ENCODE peak calls at places on chromosome 12, in ten cellular contexts. Y, M, F, K, B, G, A, E, Z and R are unnamed samples.

GRCh38 chr12:132419612-132420237 is 70.2 kb upstream of the FBRSL1 start:
- DNase-seq in Y (no peak), M (no peak), F (no peak), K (no peak), B (no peak), G (no peak), A (no peak), E (no peak), Z (no peak), R (no peak)

GRCh38 chr12:65472079-65472478 is 193.6 kb downstream of the MSRB3 start:
- DNase-seq in Y (no peak), M (no peak), F (no peak), K (no peak), B (no peak), G (no peak), A (no peak), E (no peak), Z (no peak), R (no peak)

GRCh38 chr12:55842681-55843429 is at the start of gene MMP19:
- DNase-seq in Y (peak), M (no peak), F (no peak), K (no peak), B (no peak), G (peak), A (no peak), E (no peak), Z (peak), R (no peak)

GRCh38 chr12:113899844-113900471 is 66.2 kb downstream of the RBM19 start:
- DNase-seq in Y (no peak), M (no peak), F (peak), K (no peak), B (no peak), G (no peak), A (no peak), E (no peak), Z (no peak), R (no peak)

GRCh38 chr12:106506691-106507090 is 76.1 kb upstream of the RFX4 start:
- DNase-seq in Y (no peak), M (no peak), F (no peak), K (no peak), B (no peak), G (no peak), A (no peak), E (no peak), Z (no peak), R (no peak)

GRCh38 chr12:78245111-78245510 is 414.4 kb downstream of the NAV3 start:
- DNase-seq in Y (no peak), M (no peak), F (no peak), K (no peak), B (no peak), G (no peak), A (no peak), E (no peak), Z (no peak), R (no peak)

GRCh38 chr12:22687677-22688076 is 62.7 kb downstream of the ETNK1 start:
- DNase-seq in Y (peak), M (no peak), F (no peak), K (no peak), B (no peak), G (no peak), A (no peak), E (peak), Z (no peak), R (no peak)

GRCh38 chr12:132029503-132030300 is 80.0 kb downstream of the EP400 start:
- DNase-seq in Y (no peak), M (no peak), F (no peak), K (no peak), B (no peak), G (no peak), A (no peak), E (no peak), Z (no peak), R (no peak)

GRCh38 chr12:57263096-57263495 is 12.1 kb upstream of the STAC3 start:
- DNase-seq in Y (no peak), M (no peak), F (no peak), K (no peak), B (no peak), G (no peak), A (no peak), E (no peak), Z (no peak), R (no peak)

GRCh38 chr12:93778306-93778705 is 101.1 kb downstream of the CRADD start:
- DNase-seq in Y (peak), M (no peak), F (peak), K (no peak), B (peak), G (peak), A (peak), E (no peak), Z (no peak), R (no peak)

GRCh38 chr12:69701821-69702220 is 2.7 kb upstream of the BEST3 start:
- DNase-seq in Y (no peak), M (no peak), F (no peak), K (no peak), B (no peak), G (no peak), A (no peak), E (no peak), Z (no peak), R (no peak)

DNA sequence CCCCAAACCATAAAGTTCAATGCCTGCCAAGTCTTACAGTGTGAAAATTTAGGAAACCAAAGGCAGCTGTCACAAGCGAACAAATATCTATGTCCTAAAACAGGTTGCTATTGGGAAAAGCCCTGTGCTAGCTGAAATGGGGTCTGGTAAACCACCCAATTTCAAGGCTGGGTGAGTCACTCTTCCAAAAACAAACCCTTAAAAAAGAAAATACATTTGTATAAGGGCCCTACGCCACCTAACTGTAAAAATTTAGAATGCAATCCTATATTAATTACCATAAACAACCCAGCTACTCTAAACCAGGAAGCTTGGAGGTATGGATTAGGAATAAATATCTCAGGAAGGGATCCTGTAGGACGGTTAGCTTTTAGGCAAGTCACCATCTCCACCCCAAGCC is 32.1 kb downstream of the PRMT8 start:
- DNase-seq in Y (no peak), M (no peak), F (no peak), K (no peak), B (no peak), G (no peak), A (no peak), E (no peak), Z (no peak), R (no peak)
- TF ChIP-seq CTCF in Y (no peak), M (no peak), F (no peak), K (no peak), B (no peak), G (no peak), A (no peak), E (no peak), Z (no peak), R (no peak)

GRCh38 chr12:14239935-14240872 is 125.3 kb upstream of the ATF7IP start:
- DNase-seq in Y (no peak), M (no peak), F (peak), K (peak), B (no peak), G (peak), A (peak), E (peak), Z (no peak), R (no peak)

GRCh38 chr12:14243941-14244340 is 121.5 kb upstream of the ATF7IP start:
- DNase-seq in Y (no peak), M (no peak), F (no peak), K (no peak), B (no peak), G (no peak), A (no peak), E (no peak), Z (no peak), R (no peak)

GRCh38 chr12:14240873-14241220 is 124.6 kb upstream of the ATF7IP start:
- DNase-seq in Y (no peak), M (no peak), F (no peak), K (no peak), B (no peak), G (no peak), A (no peak), E (no peak), Z (no peak), R (no peak)

GRCh38 chr12:14238224-14238792 is 127.2 kb upstream of the ATF7IP start:
- DNase-seq in Y (peak), M (no peak), F (no peak), K (no peak), B (no peak), G (peak), A (no peak), E (no peak), Z (no peak), R (no peak)

DNA sequence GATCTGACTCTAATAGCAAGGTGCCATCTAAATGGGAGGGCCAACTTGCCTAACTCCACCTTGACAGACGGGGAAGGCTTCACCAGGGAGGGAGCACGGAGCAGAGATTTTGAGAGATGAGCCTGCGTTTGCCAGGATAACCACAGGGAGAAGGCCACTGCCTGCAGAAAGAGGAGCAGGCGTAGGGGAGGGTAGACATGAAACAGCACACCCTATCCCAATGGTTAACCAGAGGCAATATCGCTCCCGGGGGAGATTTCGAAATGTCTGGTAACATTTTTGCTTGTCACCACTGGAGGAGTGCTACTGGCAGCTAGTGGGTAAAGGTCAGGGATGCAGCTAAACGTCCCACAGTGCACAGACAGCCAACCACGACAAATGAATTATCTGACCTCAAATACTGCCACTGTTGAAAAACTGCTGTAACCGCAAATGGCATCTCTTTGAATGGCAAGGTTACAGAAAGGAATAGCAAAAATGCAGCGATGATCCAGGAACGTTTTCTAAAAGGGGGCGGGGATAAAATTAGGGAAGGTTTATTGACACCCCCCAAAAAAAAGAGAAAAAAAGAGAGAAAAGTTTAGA is 126.0 kb upstream of the ATF7IP start:
- DNase-seq in Y (peak), M (no peak), F (peak), K (peak), B (peak), G (peak), A (peak), E (peak), Z (no peak), R (no peak)
- TF ChIP-seq CTCF in Y (no peak), M (no peak), F (peak), K (no peak), B (peak), G (no peak), A (no peak), E (peak), Z (no peak), R (no peak)

DNA sequence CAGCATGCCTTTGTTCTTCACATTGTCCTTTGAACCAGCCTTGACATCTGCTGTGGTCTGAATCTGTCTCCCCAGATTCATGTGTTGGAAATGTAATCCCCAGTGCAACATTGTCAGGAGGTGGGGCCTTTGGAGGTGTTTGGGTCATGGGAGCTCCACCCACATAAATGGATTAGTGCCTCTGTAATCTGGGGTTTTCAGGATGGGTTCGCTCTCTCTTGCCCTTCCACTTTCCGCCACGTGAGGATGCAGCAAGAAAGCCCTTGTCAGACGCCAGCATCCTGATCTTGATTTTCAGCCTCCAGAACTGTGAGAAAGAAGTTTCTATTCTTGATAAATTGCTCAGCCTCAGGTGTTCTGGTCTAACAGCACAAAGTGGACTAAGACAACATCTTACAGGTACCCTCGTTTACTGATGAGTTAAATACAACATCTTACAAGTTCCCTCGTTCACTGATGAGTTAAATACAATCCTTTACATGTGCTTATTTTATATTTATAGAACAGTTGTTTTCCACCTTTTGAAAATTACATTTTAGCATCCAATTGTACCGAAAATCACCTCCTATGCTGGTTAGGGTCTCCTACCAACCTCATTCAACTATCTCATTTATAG is 54.4 kb upstream of the RIMBP2 start:
- DNase-seq in Y (no peak), M (no peak), F (no peak), K (no peak), B (no peak), G (no peak), A (no peak), E (no peak), Z (no peak), R (no peak)
- TF ChIP-seq CTCF in Y (no peak), M (no peak), F (no peak), K (no peak), B (no peak), G (no peak), A (no peak), E (no peak), Z (no peak), R (no peak)

GRCh38 chr12:168763-169525 is 45.0 kb downstream of the SLC6A12 start:
- DNase-seq in Y (peak), M (no peak), F (no peak), K (no peak), B (no peak), G (no peak), A (no peak), E (no peak), Z (no peak), R (no peak)

GRCh38 chr12:171276-171675 is 42.7 kb downstream of the SLC6A12 start:
- DNase-seq in Y (no peak), M (no peak), F (no peak), K (no peak), B (no peak), G (no peak), A (no peak), E (no peak), Z (no peak), R (no peak)

GRCh38 chr12:168201-168600 is 45.8 kb downstream of the SLC6A12 start:
- DNase-seq in Y (no peak), M (no peak), F (no peak), K (no peak), B (no peak), G (no peak), A (no peak), E (no peak), Z (no peak), R (no peak)

GRCh38 chr12:170361-171225 is 43.4 kb downstream of the SLC6A12 start:
- DNase-seq in Y (no peak), M (no peak), F (no peak), K (no peak), B (no peak), G (no peak), A (no peak), E (no peak), Z (no peak), R (no peak)

DNA sequence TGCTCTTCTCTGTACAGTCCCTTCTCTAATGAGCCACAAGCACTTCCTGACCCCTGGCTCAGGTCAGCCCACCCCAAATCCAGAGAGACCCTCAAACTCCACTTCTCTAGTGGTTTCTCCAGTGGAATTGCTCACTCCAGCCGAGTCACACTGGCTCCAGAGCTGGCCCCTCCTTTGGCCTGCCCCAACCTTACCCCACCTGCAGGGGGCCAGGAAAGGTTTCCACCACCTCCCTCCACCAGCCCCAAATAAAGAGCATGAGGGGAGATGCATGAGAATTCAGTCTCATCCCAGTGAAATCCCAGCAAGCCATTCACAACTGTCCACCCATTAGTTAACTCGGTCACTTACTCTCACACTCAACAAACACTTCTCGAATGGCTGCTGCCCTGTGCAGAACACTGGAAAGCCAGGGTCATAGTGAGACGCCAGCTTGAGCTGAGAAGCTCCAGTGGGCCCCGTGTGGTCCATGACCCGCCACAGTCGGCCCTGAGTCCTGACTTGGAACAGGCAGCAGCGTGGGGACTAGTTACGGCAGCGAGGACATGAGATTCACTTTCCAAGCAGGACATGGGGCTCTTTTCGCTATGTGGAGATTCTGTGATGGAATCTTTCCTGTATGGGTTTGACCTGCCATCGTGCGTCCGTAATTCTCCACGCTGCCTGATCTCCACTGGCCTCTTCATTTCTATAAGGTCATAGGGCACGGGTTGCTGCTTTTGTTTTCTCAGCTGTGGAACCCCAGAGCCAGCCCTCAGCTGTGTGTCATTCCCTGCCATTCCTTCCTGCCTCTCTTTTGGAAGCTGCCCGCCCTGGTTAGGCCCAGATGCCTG is 44.2 kb downstream of the SLC6A12 start:
- DNase-seq in Y (no peak), M (peak), F (no peak), K (no peak), B (no peak), G (no peak), A (no peak), E (no peak), Z (no peak), R (no peak)
- TF ChIP-seq CTCF in Y (peak), M (peak), F (no peak), K (no peak), B (no peak), G (no peak), A (no peak), E (peak), Z (no peak), R (no peak)

GRCh38 chr12:119328111-119328510 is 6.4 kb upstream of the CCDC60 start:
- DNase-seq in Y (no peak), M (peak), F (peak), K (peak), B (peak), G (peak), A (no peak), E (no peak), Z (no peak), R (no peak)
- TF ChIP-seq CTCF in Y (no peak), M (peak), F (no peak), K (peak), B (peak), G (no peak), A (peak), E (peak), Z (no peak), R (no peak)